ENCODE peak calls at places on chromosomes 4 and X, in six cellular contexts. W is fibroblast of mammary gland; D is iPS-NIHi11; V is stimulated activated CD8-positive, alpha-beta memory T cell treated with anti-CD3 and anti-CD28 coated beads, Interleukin-12 subunit alpha, Interleukin-12 subunit beta, amount 100 ng/mL, for 4 hours; F is stimulated activated CD4-positive, alpha-beta T cell treated with anti-CD3 and anti-CD28 coated beads, Interleukin-1b, Interleukin-23, amount 100 ng/mL, for 48 hours; Y is A549. Q is an unnamed sample.

GRCh38 chrX:85922821-85923220 is 124.5 kb downstream of the CHM start:
- DNase-seq in W (peak; percentile 95), F (peak; percentile 1), Y (no peak), D (no peak), V (no peak), Q (peak; percentile 75)

GRCh38 chrX:140292961-140293360 is 211.9 kb downstream of the SOX3 start:
- DNase-seq in Y (no peak), V (no peak), F (no peak), W (no peak), D (no peak), Q (no peak)

GRCh38 chrX:10404435-10404834 is 215.9 kb downstream of the MID1 start:
- DNase-seq in V (no peak), D (no peak), W (peak; percentile 53), F (no peak), Y (no peak), Q (peak; percentile 43)

GRCh38 chr4:186942745-186943606 is 219.3 kb upstream of the FAT1 start:
- DNase-seq in Y (no peak), V (no peak), D (no peak), F (no peak), W (peak; percentile 35), Q (peak; percentile 66)

GRCh38 chr4:80240976-80241375 is 25.5 kb upstream of the FGF5 start:
- DNase-seq in D (no peak), F (no peak), V (no peak), Y (no peak), W (peak; percentile 34), Q (peak; percentile 22)

GRCh38 chrX:2147928-2148327 is 352.8 kb downstream of the DHRSX start:
- DNase-seq in F (no peak), W (no peak), D (no peak), Y (no peak), V (no peak), Q (no peak)

GRCh38 chrX:150456466-150456865 is 93.3 kb downstream of the MAMLD1 start:
- DNase-seq in Y (peak; percentile 7), V (no peak), W (no peak), F (no peak), D (no peak), Q (no peak)

GRCh38 chr4:144599621-144600020 is 46.3 kb upstream of the HHIP start:
- DNase-seq in F (no peak), W (peak; percentile 54), V (no peak), D (no peak), Y (no peak), Q (peak; percentile 13)

GRCh38 chr4:153947998-153948397 is 159.1 kb upstream of the SFRP2 start:
- DNase-seq in F (no peak), W (no peak), V (no peak), Y (no peak), D (no peak), Q (no peak)

GRCh38 chr4:186068581-186069402 is at the start of gene TLR3:
- DNase-seq in D (no peak), W (peak; percentile 49), Y (no peak), F (no peak), V (no peak), Q (peak; percentile 48)

GRCh38 chrX:131675596-131676194 is 131.8 kb downstream of the OR13H1 start:
- DNase-seq in V (no peak), Y (peak; percentile 34), D (peak; percentile 47), F (no peak), W (peak; percentile 23), Q (peak; percentile 6)

GRCh38 chrX:102765794-102766193 is 45.3 kb downstream of the GPRASP3 start:
- DNase-seq in D (no peak), Y (peak; percentile 2), V (no peak), F (no peak), W (peak; percentile 90), Q (peak; percentile 70)

GRCh38 chrX:114162068-114162735 is 421.7 kb upstream of the HTR2C start:
- DNase-seq in F (no peak), D (peak; percentile 19), Y (peak; percentile 4), W (no peak), V (no peak), Q (no peak)

GRCh38 chr4:2058264-2059033 is 678 bp upstream of the NAT8L start:
- DNase-seq in V (no peak), D (peak; percentile 84), W (no peak), F (no peak), Y (no peak), Q (no peak)

Q was measured in fibroblast of villous mesenchyme.